ENCODE peak calls at places on chromosome 4, in six cellular contexts. X is thoracic aorta, V is fibroblast of lung, F is astrocyte, M is left ventricle myocardium inferior, Y is brain microvascular endothelial cell. W is an unnamed sample.

GRCh38 chr4:174259580-174259979 is 23.9 kb downstream of the FBXO8 start:
- DNase-seq in F (no peak), M (no peak), Y (no peak), V (no peak), X (no peak), W (no peak)

GRCh38 chr4:22741744-22742143 is 49.0 kb downstream of the GBA3 start:
- DNase-seq in X (no peak), V (no peak), Y (no peak), F (no peak), M (no peak), W (no peak)

GRCh38 chr4:52588771-52589591 is 70.1 kb downstream of the USP46 start:
- DNase-seq in F (peak), Y (peak), M (no peak), V (peak), X (no peak), W (peak)

GRCh38 chr4:76559236-76560071 is 124.4 kb downstream of the SHROOM3 start:
- DNase-seq in Y (no peak), F (no peak), M (no peak), X (no peak), V (no peak), W (no peak)

GRCh38 chr4:3077796-3078195 is 3.3 kb downstream of the HTT start:
- DNase-seq in M (no peak), X (no peak), Y (no peak), F (no peak), V (no peak), W (no peak)

GRCh38 chr4:89598602-89599001 is 238.4 kb downstream of the SNCA start:
- DNase-seq in V (peak), F (no peak), Y (no peak), X (no peak), M (no peak), W (no peak)

GRCh38 chr4:21749936-21750335 is 198.6 kb downstream of the KCNIP4 start:
- DNase-seq in Y (peak), V (no peak), F (no peak), X (no peak), M (no peak), W (no peak)

GRCh38 chr4:95701500-95701899 is 138.4 kb upstream of the PDHA2 start:
- DNase-seq in Y (peak), V (peak), M (no peak), X (no peak), F (peak), W (no peak)

GRCh38 chr4:14072506-14072905 is 445.0 kb upstream of the BOD1L1 start:
- DNase-seq in V (no peak), X (no peak), F (no peak), M (no peak), Y (no peak), W (no peak)

GRCh38 chr4:8595237-8596087 is 2.9 kb downstream of the CPZ start:
- DNase-seq in Y (no peak), V (no peak), F (peak), X (no peak), M (no peak), W (no peak)

GRCh38 chr4:7418131-7418943 is 16.4 kb downstream of the PSAPL1 start:
- DNase-seq in Y (no peak), F (no peak), V (no peak), X (no peak), M (peak), W (no peak)

GRCh38 chr4:159105063-159105414 is 2.2 kb downstream of the RAPGEF2 start:
- DNase-seq in M (no peak), V (peak), Y (peak), F (peak), X (no peak), W (no peak)

GRCh38 chr4:122901621-122902020 is 20.8 kb downstream of the NUDT6 start:
- DNase-seq in F (no peak), X (no peak), Y (no peak), V (no peak), M (no peak), W (no peak)

GRCh38 chr4:123443401-123444297 is 47.1 kb downstream of the SPRY1 start:
- DNase-seq in M (no peak), Y (no peak), V (no peak), X (no peak), F (no peak), W (peak)

GRCh38 chr4:5824635-5825034 is 68.3 kb downstream of the CRMP1 start:
- DNase-seq in X (no peak), Y (peak), M (no peak), V (peak), F (no peak), W (peak)

GRCh38 chr4:1837069-1837468 is 18.9 kb downstream of the LETM1 start:
- DNase-seq in Y (no peak), V (no peak), F (no peak), X (no peak), M (no peak), W (no peak)

GRCh38 chr4:52199574-52200338 is 148.7 kb downstream of the SPATA18 start:
- DNase-seq in V (peak), X (no peak), M (no peak), F (peak), Y (peak), W (no peak)

GRCh38 chr4:166422475-166422874 is 549.4 kb downstream of the TLL1 start:
- DNase-seq in F (peak), V (peak), X (no peak), M (no peak), Y (peak), W (no peak)

GRCh38 chr4:174427562-174428140 is 94.6 kb downstream of the HPGD start:
- DNase-seq in F (no peak), X (no peak), Y (no peak), M (no peak), V (peak), W (no peak)

GRCh38 chr4:6216588-6216987 is 16.2 kb upstream of the JAKMIP1 start:
- DNase-seq in V (no peak), F (no peak), X (no peak), M (no peak), Y (no peak), W (no peak)

GRCh38 chr4:168540865-168541607 is 44.2 kb downstream of the PALLD start:
- DNase-seq in X (no peak), Y (no peak), F (peak), M (no peak), V (no peak), W (no peak)

GRCh38 chr4:94660614-94661013 is 97.1 kb upstream of the BMPR1B start:
- DNase-seq in Y (no peak), M (no peak), X (no peak), V (no peak), F (no peak), W (no peak)

GRCh38 chr4:108646706-108647105 is 3.7 kb upstream of the OSTC start:
- DNase-seq in V (no peak), F (no peak), Y (no peak), M (no peak), X (no peak), W (no peak)

GRCh38 chr4:5589495-5589894 is 118.9 kb downstream of the EVC2 start:
- DNase-seq in M (no peak), X (no peak), Y (no peak), F (no peak), V (no peak), W (no peak)

GRCh38 chr4:78588894-78589545 is 37.5 kb downstream of the ANXA3 start:
- DNase-seq in M (no peak), Y (no peak), V (no peak), F (peak), X (no peak), W (no peak)

GRCh38 chr4:22458112-22458511 is 57.8 kb downstream of the ADGRA3 start:
- DNase-seq in X (no peak), Y (no peak), F (no peak), V (no peak), M (no peak), W (no peak)

GRCh38 chr4:53281438-53281837 is 84.4 kb downstream of the SCFD2 start:
- DNase-seq in V (peak), Y (no peak), F (no peak), X (no peak), M (no peak), W (no peak)

GRCh38 chr4:91936301-91936700 is 367.5 kb upstream of the GRID2 start:
- DNase-seq in M (no peak), Y (no peak), V (peak), F (peak), X (no peak), W (no peak)

GRCh38 chr4:110742148-110742547 is 119.3 kb upstream of the PITX2 start:
- DNase-seq in Y (no peak), F (peak), M (no peak), V (no peak), X (no peak), W (no peak)

GRCh38 chr4:15955670-15956069 is 7.3 kb downstream of the FGFBP2 start:
- DNase-seq in F (no peak), M (no peak), Y (peak), V (peak), X (no peak), W (no peak)
- TF ChIP-seq CTCF in F (peak), M (no peak), Y (peak), V (peak), X (no peak), W (no peak)

DNA sequence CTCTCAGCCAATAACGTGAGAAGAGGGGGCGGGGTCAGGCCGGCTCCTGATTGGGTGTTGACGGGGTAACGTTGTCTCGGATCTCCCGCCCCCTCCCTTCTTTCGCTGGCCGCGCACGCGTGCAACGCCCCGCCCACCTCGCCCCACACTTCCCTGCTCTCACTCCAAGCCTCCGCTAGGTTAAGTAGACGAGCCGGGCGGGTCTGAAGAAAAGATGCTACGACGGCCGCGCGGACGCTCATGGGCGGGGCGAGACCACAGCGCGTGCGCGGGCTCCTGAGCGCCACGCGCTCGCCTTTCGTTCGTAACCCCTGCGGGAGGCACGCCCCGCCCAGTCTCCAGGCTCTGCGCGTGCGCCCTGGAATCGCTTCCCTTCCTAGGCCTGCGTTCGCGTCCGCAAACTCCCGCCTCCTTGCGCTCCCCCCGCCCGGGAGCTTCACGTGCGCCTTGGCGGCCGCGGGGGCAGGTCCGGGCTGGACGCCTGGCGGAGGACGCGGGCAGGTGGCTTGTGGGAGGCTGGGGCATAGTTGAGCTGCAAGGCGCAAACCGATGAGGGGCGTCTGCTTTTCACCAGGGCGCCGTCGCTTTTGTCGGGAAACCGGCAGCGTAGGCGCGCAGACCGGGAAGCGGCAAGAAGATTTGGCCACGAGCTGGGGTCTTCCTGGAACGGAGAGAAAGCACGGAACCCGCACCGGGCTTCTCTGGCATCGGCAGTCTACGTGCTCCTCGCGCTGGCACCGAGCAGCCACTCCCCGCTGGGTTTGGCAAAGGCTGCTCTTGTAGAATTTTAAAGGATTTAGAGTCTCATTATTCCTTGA is 467 bp upstream of the PGRMC2 start:
- DNase-seq in Y (peak), F (peak), V (peak), X (peak), M (peak), W (peak)
- TF ChIP-seq CTCF in Y (peak), F (no peak), V (peak), X (peak), M (peak), W (no peak)

GRCh38 chr4:37803348-37803973 is 23.0 kb upstream of the PGM2 start:
- DNase-seq in F (peak), V (peak), M (no peak), Y (no peak), X (no peak), W (no peak)
- TF ChIP-seq CTCF in F (peak), V (no peak), M (peak), Y (peak), X (peak), W (peak)

GRCh38 chr4:128600410-128600809 is 209.1 kb upstream of the JADE1 start:
- DNase-seq in X (no peak), M (no peak), F (no peak), Y (no peak), V (peak), W (no peak)
- TF ChIP-seq CTCF in X (no peak), M (no peak), F (no peak), Y (peak), V (no peak), W (no peak)

GRCh38 chr4:103887191-103887590 is 167.4 kb upstream of the TACR3 start:
- DNase-seq in M (no peak), Y (no peak), V (no peak), X (no peak), F (peak), W (no peak)

GRCh38 chr4:103895876-103896465 is 176.2 kb upstream of the TACR3 start:
- DNase-seq in V (no peak), Y (no peak), X (no peak), F (no peak), M (no peak), W (no peak)

DNA sequence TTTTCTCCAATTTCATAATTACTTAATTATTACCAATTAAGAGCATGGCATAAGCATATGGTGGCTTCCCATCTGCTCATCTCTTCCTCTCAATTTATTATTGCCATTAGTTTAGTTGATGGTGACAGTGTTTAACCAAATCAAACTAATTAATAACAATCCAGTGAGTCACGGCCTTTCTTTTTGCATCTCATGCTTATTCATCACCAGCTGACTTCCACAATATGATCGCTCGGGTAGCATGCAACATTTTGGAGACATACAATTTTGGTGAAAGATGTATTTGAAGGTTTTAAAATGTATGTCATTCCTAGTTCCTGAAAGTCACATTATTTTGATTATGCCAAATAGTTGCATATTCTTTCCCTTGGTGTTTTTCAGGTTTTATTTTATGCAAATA is 172.8 kb upstream of the TACR3 start:
- DNase-seq in M (no peak), X (no peak), V (no peak), Y (no peak), F (peak), W (no peak)
- TF ChIP-seq CTCF in M (no peak), X (no peak), V (no peak), Y (no peak), F (no peak), W (no peak)

GRCh38 chr4:87270144-87270543 is 49.7 kb upstream of the KLHL8 start:
- DNase-seq in F (peak), V (peak), Y (peak), M (no peak), X (no peak), W (no peak)
- TF ChIP-seq CTCF in F (peak), V (peak), Y (peak), M (peak), X (peak), W (no peak)

GRCh38 chr4:119489305-119489704 is 139.3 kb downstream of the PDE5A start:
- DNase-seq in Y (no peak), F (no peak), V (no peak), M (no peak), X (no peak), W (no peak)

GRCh38 chr4:119493419-119493818 is 135.2 kb downstream of the PDE5A start:
- DNase-seq in V (no peak), X (no peak), M (no peak), F (no peak), Y (no peak), W (no peak)

GRCh38 chr4:119490335-119490734 is 138.3 kb downstream of the PDE5A start:
- DNase-seq in V (peak), F (no peak), X (no peak), M (no peak), Y (peak), W (no peak)
- TF ChIP-seq CTCF in V (peak), F (peak), X (no peak), M (peak), Y (peak), W (no peak)

GRCh38 chr4:17029964-17030363 is 131.5 kb upstream of the LDB2 start:
- DNase-seq in X (no peak), F (no peak), V (no peak), Y (no peak), M (no peak), W (no peak)
- TF ChIP-seq CTCF in X (no peak), F (no peak), V (no peak), Y (no peak), M (no peak), W (no peak)

GRCh38 chr4:140621161-140621560 is 52.4 kb upstream of the UCP1 start:
- DNase-seq in M (no peak), Y (no peak), F (no peak), V (no peak), X (no peak), W (no peak)

GRCh38 chr4:140628016-140628415 is 59.3 kb upstream of the UCP1 start:
- DNase-seq in M (no peak), F (no peak), Y (no peak), X (no peak), V (no peak), W (no peak)

GRCh38 chr4:140622333-140622958 is 53.7 kb upstream of the UCP1 start:
- DNase-seq in F (no peak), Y (no peak), M (no peak), V (no peak), X (no peak), W (no peak)

GRCh38 chr4:140630246-140630645 is 61.5 kb upstream of the UCP1 start:
- DNase-seq in F (no peak), X (no peak), Y (no peak), M (no peak), V (no peak), W (no peak)

GRCh38 chr4:140626982-140627381 is 58.2 kb upstream of the UCP1 start:
- DNase-seq in Y (no peak), X (no peak), F (no peak), M (no peak), V (peak), W (no peak)
- TF ChIP-seq CTCF in Y (peak), X (no peak), F (no peak), M (peak), V (peak), W (no peak)